ENCODE peak calls at places on chromosomes 12 and 14, in six cellular contexts. One of them, this sample, is unnamed.

GRCh38 chr12:42469355-42470006 is 120.1 kb downstream of the PRICKLE1 start:
- DNase-seq in cerebellum: no peak
- DNase-seq in type B pancreatic cell: no peak
- DNase-seq in activated gamma-delta T cell treated with Interleukin-2 at 50 U/mL for 16 hours: no peak
- DNase-seq in posterior cingulate gyrus: no peak
- DNase-seq in tibial artery: no peak
- DNase-seq in this sample: no peak

GRCh38 chr12:130916251-130916911 is 37.3 kb upstream of the ADGRD1 start:
- DNase-seq in cerebellum: peak
- DNase-seq in type B pancreatic cell: no peak
- DNase-seq in activated gamma-delta T cell treated with Interleukin-2 at 50 U/mL for 16 hours: no peak
- DNase-seq in posterior cingulate gyrus: peak
- DNase-seq in tibial artery: peak
- DNase-seq in this sample: peak

GRCh38 chr12:5000204-5000603 is 43.5 kb upstream of the KCNA5 start:
- DNase-seq in cerebellum: no peak
- DNase-seq in type B pancreatic cell: no peak
- DNase-seq in activated gamma-delta T cell treated with Interleukin-2 at 50 U/mL for 16 hours: no peak
- DNase-seq in posterior cingulate gyrus: no peak
- DNase-seq in tibial artery: no peak
- DNase-seq in this sample: no peak

GRCh38 chr14:74475678-74476077 is 17.4 kb downstream of the NPC2 start:
- DNase-seq in cerebellum: no peak
- DNase-seq in type B pancreatic cell: no peak
- DNase-seq in activated gamma-delta T cell treated with Interleukin-2 at 50 U/mL for 16 hours: no peak
- DNase-seq in posterior cingulate gyrus: no peak
- DNase-seq in tibial artery: no peak
- DNase-seq in this sample: no peak

GRCh38 chr14:91171291-91171690 is 57.4 kb downstream of the DGLUCY start:
- DNase-seq in cerebellum: no peak
- DNase-seq in type B pancreatic cell: no peak
- DNase-seq in activated gamma-delta T cell treated with Interleukin-2 at 50 U/mL for 16 hours: no peak
- DNase-seq in posterior cingulate gyrus: no peak
- DNase-seq in tibial artery: no peak
- DNase-seq in this sample: no peak

GRCh38 chr12:109191621-109192250 is 75.3 kb downstream of the ACACB start:
- DNase-seq in cerebellum: no peak
- DNase-seq in type B pancreatic cell: no peak
- DNase-seq in activated gamma-delta T cell treated with Interleukin-2 at 50 U/mL for 16 hours: no peak
- DNase-seq in posterior cingulate gyrus: no peak
- DNase-seq in tibial artery: no peak
- DNase-seq in this sample: no peak

GRCh38 chr12:1972856-1973317 is 31.4 kb downstream of the DCP1B start:
- DNase-seq in cerebellum: peak
- DNase-seq in type B pancreatic cell: no peak
- DNase-seq in activated gamma-delta T cell treated with Interleukin-2 at 50 U/mL for 16 hours: no peak
- DNase-seq in posterior cingulate gyrus: peak
- DNase-seq in tibial artery: peak
- DNase-seq in this sample: no peak

GRCh38 chr12:85653731-85654455 is 182.3 kb downstream of the RASSF9 start:
- DNase-seq in cerebellum: no peak
- DNase-seq in type B pancreatic cell: no peak
- DNase-seq in activated gamma-delta T cell treated with Interleukin-2 at 50 U/mL for 16 hours: no peak
- DNase-seq in posterior cingulate gyrus: no peak
- DNase-seq in tibial artery: no peak
- DNase-seq in this sample: no peak

GRCh38 chr12:120997448-120997847 is 18.8 kb downstream of the C12orf43 start:
- DNase-seq in cerebellum: no peak
- DNase-seq in type B pancreatic cell: no peak
- DNase-seq in activated gamma-delta T cell treated with Interleukin-2 at 50 U/mL for 16 hours: no peak
- DNase-seq in posterior cingulate gyrus: no peak
- DNase-seq in tibial artery: no peak
- DNase-seq in this sample: no peak

This sample was measured in colonic mucosa.